ENCODE peak calls at places on chromosome 3, in six cellular contexts. M, X, P, E, I and N are unnamed samples.

GRCh38 chr3:82715091-82715856 is 953.8 kb upstream of the GBE1 start:
- DNase-seq in I (no peak), P (no peak), X (no peak), E (no peak), M (no peak), N (no peak)

GRCh38 chr3:116897382-116897781 is 187.8 kb downstream of the TUSC7 start:
- DNase-seq in E (no peak), P (no peak), I (no peak), M (no peak), X (no peak), N (no peak)

GRCh38 chr3:150388468-150389418 is 19.4 kb upstream of the TSC22D2 start:
- DNase-seq in P (no peak), I (no peak), M (no peak), E (no peak), X (no peak), N (no peak)

GRCh38 chr3:8458711-8459110 is 42.9 kb upstream of the LMCD1 start:
- DNase-seq in M (no peak), I (no peak), X (no peak), E (no peak), P (no peak), N (no peak)

GRCh38 chr3:38002291-38002876 is 11.8 kb downstream of the VILL start:
- DNase-seq in E (no peak), I (no peak), P (no peak), M (no peak), X (no peak), N (no peak)

GRCh38 chr3:84989102-84989501 is 30.3 kb downstream of the CADM2 start:
- DNase-seq in X (no peak), I (no peak), E (no peak), M (no peak), P (no peak), N (no peak)

GRCh38 chr3:139005356-139005993 is 593 bp downstream of the PRR23A start:
- DNase-seq in I (no peak), X (no peak), M (no peak), P (no peak), E (no peak), N (no peak)

GRCh38 chr3:43855674-43856299 is 165.0 kb downstream of the ABHD5 start:
- DNase-seq in E (peak; percentile 3), X (no peak), P (peak; percentile 84), I (peak; percentile 11), M (no peak), N (no peak)

GRCh38 chr3:181454451-181455027 is 257.2 kb upstream of the SOX2 start:
- DNase-seq in M (no peak), I (no peak), E (no peak), P (no peak), X (no peak), N (no peak)

GRCh38 chr3:21734746-21735145 is 16.3 kb downstream of the ZNF385D start:
- DNase-seq in M (no peak), I (no peak), X (no peak), P (no peak), E (no peak), N (no peak)

GRCh38 chr3:53496984-53497383 is 2.6 kb downstream of the CACNA1D start:
- DNase-seq in E (no peak), P (no peak), X (no peak), M (no peak), I (no peak), N (no peak)

GRCh38 chr3:42936157-42936981 is 30.4 kb downstream of the ZNF662 start:
- DNase-seq in I (no peak), P (no peak), E (no peak), X (no peak), M (no peak), N (no peak)

GRCh38 chr3:66047321-66048050 is 8.8 kb upstream of the MAGI1 start:
- DNase-seq in I (peak; percentile 62), E (no peak), X (no peak), M (no peak), P (no peak), N (no peak)

DNA sequence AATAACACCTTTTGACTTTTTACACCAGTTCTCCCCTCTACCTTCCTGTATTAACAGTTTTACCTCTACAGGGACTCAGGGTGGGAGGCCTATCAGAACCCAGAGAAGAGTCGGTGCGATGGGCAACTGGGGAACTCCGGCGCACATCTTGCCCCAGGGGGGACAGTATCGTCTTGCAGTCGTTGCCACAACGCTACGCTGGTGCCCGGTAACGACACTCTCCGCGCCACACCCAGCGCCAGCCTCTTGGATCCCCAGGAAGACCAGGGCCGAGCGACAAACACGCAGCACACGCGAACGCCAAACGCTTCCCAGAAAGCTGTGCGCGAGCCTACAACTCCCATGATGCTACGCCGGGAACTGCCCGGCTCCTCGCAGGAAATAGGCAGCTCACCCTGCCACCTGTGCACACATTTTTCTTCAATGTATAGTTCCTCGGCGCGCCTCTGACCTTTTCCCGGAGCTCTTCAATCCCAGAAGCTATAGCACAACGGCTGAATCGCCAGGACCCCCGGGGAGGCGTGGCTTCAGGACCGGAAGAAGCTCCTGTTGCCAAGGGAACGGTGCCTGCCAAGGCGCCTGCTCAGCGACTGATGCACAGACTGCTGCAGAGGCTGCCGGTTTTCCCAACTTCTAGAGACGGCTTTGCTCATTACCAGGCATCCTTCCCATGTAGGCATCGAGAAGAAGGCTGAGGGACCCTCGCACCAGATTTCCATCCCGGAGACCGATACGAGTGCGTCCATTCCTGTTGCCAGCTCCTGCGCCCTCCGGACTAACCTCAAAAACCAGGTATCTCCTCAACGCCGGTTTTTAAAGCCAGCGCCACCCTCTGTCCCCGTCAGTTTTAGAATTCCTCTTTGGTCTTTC is at the start of gene ARL6:
- DNase-seq in E (peak; percentile 56), P (peak; percentile 86), X (peak; percentile 59), I (peak; percentile 71), M (peak; percentile 67), N (peak; percentile 48)
- TF ChIP-seq POLR2AphosphoS5 in E (peak; percentile 69), P (peak; percentile 12), X (peak; percentile 81), I (peak; percentile 73), M (no peak), N (peak; percentile 58)

GRCh38 chr3:55751730-55752129 is 264.6 kb upstream of the WNT5A start:
- DNase-seq in X (no peak), P (no peak), I (no peak), M (no peak), E (no peak), N (no peak)

GRCh38 chr3:55749036-55749435 is 261.9 kb upstream of the WNT5A start:
- DNase-seq in X (no peak), I (no peak), P (no peak), E (no peak), M (no peak), N (no peak)

GRCh38 chr3:55746808-55747413 is 259.8 kb upstream of the WNT5A start:
- DNase-seq in I (no peak), E (no peak), X (no peak), M (no peak), P (no peak), N (no peak)

GRCh38 chr3:55752911-55753310 is 265.8 kb upstream of the WNT5A start:
- DNase-seq in E (no peak), X (no peak), I (no peak), P (no peak), M (no peak), N (no peak)

DNA sequence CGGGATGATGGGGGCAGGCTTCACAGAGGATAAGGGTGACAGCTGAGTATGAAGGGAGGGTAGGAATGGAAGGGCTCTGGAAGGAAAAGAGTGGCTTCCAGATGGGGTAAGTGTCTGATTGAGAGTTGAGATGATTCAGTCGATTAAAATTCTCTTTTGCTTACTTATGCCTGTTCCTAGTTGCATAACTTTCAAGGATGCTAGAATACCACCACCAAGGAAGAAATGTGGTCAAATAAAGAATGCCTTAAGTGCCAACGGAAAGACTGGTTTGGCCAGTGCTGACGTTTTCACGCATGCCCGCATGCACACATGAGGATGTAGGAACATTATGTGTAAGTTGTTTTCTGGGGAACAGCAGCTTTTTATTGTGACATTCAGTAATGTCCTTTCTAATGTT is 263.4 kb upstream of the WNT5A start:
- DNase-seq in P (no peak), M (no peak), E (no peak), I (no peak), X (no peak), N (no peak)
- TF ChIP-seq POLR2A in P (no peak), M (no peak), E (no peak), I (no peak), X (no peak), N (no peak)

GRCh38 chr3:49413338-49413734 is 1.1 kb downstream of the TCTA start:
- DNase-seq in P (no peak), I (no peak), X (no peak), M (no peak), E (no peak), N (no peak)

GRCh38 chr3:49416867-49417266 is 4.6 kb downstream of the TCTA start:
- DNase-seq in M (no peak), E (no peak), P (no peak), X (no peak), I (no peak), N (no peak)

GRCh38 chr3:49417516-49418120 is 4.7 kb downstream of the AMT start:
- DNase-seq in M (no peak), E (no peak), I (no peak), X (no peak), P (no peak), N (no peak)

GRCh38 chr3:49414753-49415152 is 2.5 kb downstream of the TCTA start:
- DNase-seq in M (no peak), I (no peak), P (no peak), X (no peak), E (no peak), N (no peak)

DNA sequence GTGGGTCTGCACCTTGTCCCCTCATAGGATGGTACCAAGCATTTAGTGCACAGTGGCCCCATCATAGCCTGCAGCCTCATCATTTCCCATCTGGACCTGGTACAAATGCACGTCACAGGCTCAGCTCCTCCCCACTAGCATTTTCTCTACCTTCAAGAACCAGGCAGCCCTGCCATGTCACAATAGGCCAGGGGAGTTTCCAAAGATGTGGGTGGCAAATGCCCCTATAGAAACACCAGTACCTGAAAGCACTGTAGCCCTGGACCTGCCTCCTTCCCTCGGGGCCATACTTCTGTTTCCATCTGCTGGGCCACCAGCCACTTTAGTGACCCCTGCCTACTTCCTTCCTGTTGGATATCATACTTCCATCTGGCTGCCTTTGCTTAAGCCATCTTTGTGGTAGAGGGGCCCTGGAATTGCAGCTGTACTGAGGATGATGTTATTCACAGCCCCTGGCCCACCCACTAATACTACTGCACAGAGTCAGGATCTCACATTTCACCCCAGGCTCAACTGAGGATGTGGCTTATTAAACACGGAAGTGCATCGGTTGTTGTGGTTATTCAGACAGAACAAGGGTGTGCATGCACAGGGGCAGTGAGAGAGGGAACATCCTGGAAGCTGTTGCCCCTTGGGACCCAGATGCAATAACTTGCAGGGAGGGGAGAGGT is 3.8 kb downstream of the TCTA start:
- DNase-seq in X (peak; percentile 54), P (no peak), M (no peak), E (peak; percentile 57), I (no peak), N (no peak)
- TF ChIP-seq TAF1 in X (no peak), P (no peak), M (no peak), E (no peak), I (no peak), N (no peak)

GRCh38 chr3:109927726-109928125 is 590.4 kb upstream of the DPPA4 start:
- DNase-seq in I (no peak), E (no peak), P (no peak), X (no peak), M (no peak), N (no peak)

GRCh38 chr3:109927161-109927560 is 589.8 kb upstream of the DPPA4 start:
- DNase-seq in I (peak; percentile 40), E (no peak), M (no peak), X (no peak), P (no peak), N (no peak)

GRCh38 chr3:109923431-109923830 is 586.1 kb upstream of the DPPA4 start:
- DNase-seq in I (no peak), X (no peak), P (no peak), E (no peak), M (no peak), N (no peak)

GRCh38 chr3:109924196-109924595 is 586.9 kb upstream of the DPPA4 start:
- DNase-seq in I (no peak), E (no peak), P (no peak), M (no peak), X (no peak), N (no peak)

GRCh38 chr3:109926376-109926775 is 589.0 kb upstream of the DPPA4 start:
- DNase-seq in I (no peak), M (no peak), E (no peak), P (no peak), X (no peak), N (no peak)
- TF ChIP-seq POLR2AphosphoS5 in I (no peak), M (no peak), E (no peak), P (no peak), X (no peak), N (no peak)